ENCODE peak calls at places on chromosomes 1 and 21, in five cellular contexts. P is CD8-positive, alpha-beta T cell; T is PC-3; B is RWPE2; G is SJSA1. F is an unnamed sample.
A peak's percentile ranks its signal among the peaks of the same experiment; 100 is the strongest.

GRCh38 chr21:46021978-46022544 is 40.5 kb downstream of the COL6A1 start:
- DNase-seq in G (no peak), T (no peak), P (no peak), B (no peak), F (no peak)

GRCh38 chr1:2602311-2602835 is 15.8 kb downstream of the PRXL2B start:
- DNase-seq in P (no peak), T (no peak), B (no peak), G (no peak), F (no peak)

GRCh38 chr1:228919919-228920318 is 184.6 kb downstream of the RHOU start:
- DNase-seq in G (no peak), P (no peak), T (no peak), B (no peak), F (no peak)

GRCh38 chr1:6614953-6615785 is 1.6 kb downstream of the PHF13 start:
- DNase-seq in P (peak; percentile 12), G (no peak), B (no peak), T (no peak), F (no peak)

GRCh38 chr1:94543003-94543402 is 1.4 kb upstream of the F3 start:
- DNase-seq in P (no peak), G (peak; percentile 50), T (peak; percentile 75), B (no peak), F (no peak)

GRCh38 chr1:93735722-93736121 is 54.1 kb upstream of the BCAR3 start:
- DNase-seq in P (no peak), G (peak; percentile 91), T (peak; percentile 56), B (no peak), F (peak; percentile 49)

GRCh38 chr1:64679177-64679576 is 65.7 kb upstream of the RAVER2 start:
- DNase-seq in B (no peak), T (no peak), P (no peak), G (no peak), F (no peak)

GRCh38 chr1:169163059-169163458 is 56.6 kb downstream of the ATP1B1 start:
- DNase-seq in G (peak; percentile 20), T (peak; percentile 92), B (no peak), P (no peak), F (peak; percentile 14)

GRCh38 chr21:33695785-33696184 is 53.5 kb downstream of the ITSN1 start:
- DNase-seq in G (no peak), P (no peak), T (no peak), B (no peak), F (no peak)

GRCh38 chr1:94702440-94702810 is 117.7 kb upstream of the SLC44A3 start:
- DNase-seq in P (no peak), G (peak; percentile 80), T (no peak), B (no peak), F (no peak)

GRCh38 chr1:158146739-158147138 is 34.0 kb upstream of the CD1D start:
- DNase-seq in T (no peak), P (no peak), G (no peak), B (peak; percentile 78), F (no peak)

GRCh38 chr1:178540646-178541045 is 27.7 kb downstream of the TEX35 start:
- DNase-seq in T (peak; percentile 55), B (no peak), P (no peak), G (peak; percentile 26), F (peak; percentile 92)

GRCh38 chr1:56584910-56585528 is 5.7 kb upstream of the PLPP3 start:
- DNase-seq in B (no peak), T (peak; percentile 78), P (no peak), G (peak; percentile 57), F (no peak)

GRCh38 chr1:47893412-47893811 is 103.8 kb downstream of the TRABD2B start:
- DNase-seq in T (no peak), G (no peak), B (no peak), P (no peak), F (no peak)

GRCh38 chr21:17925000-17925610 is 105.9 kb upstream of the C21orf91 start:
- DNase-seq in P (peak; percentile 48), G (peak; percentile 31), T (peak; percentile 83), B (no peak), F (peak; percentile 37)

GRCh38 chr1:110554871-110555801 is 36.2 kb upstream of the KCNA10 start:
- DNase-seq in G (peak; percentile 28), B (no peak), T (no peak), P (peak; percentile 65), F (peak; percentile 49)

GRCh38 chr21:25578070-25578961 is 29.0 kb downstream of the MRPL39 start:
- DNase-seq in T (no peak), P (no peak), G (no peak), B (no peak), F (no peak)

GRCh38 chr1:76587213-76587612 is 280.1 kb upstream of the ST6GALNAC5 start:
- DNase-seq in P (no peak), G (no peak), T (no peak), B (no peak), F (no peak)

GRCh38 chr1:63831409-63831808 is 57.6 kb downstream of the ROR1 start:
- DNase-seq in B (no peak), T (no peak), P (no peak), G (no peak), F (no peak)

GRCh38 chr1:17826165-17826488 is 71.0 kb downstream of the ACTL8 start:
- DNase-seq in T (peak; percentile 45), P (no peak), B (no peak), G (peak; percentile 25), F (peak; percentile 39)

GRCh38 chr1:89633103-89633744 is at the start of gene LRRC8C:
- DNase-seq in T (peak; percentile 53), G (peak; percentile 85), P (peak; percentile 59), B (peak; percentile 69), F (peak; percentile 68)

GRCh38 chr1:3886691-3887090 is 13.4 kb downstream of the C1orf174 start:
- DNase-seq in T (no peak), P (no peak), G (no peak), B (no peak), F (no peak)

GRCh38 chr1:246632584-246633168 is 66.4 kb downstream of the CNST start:
- DNase-seq in B (no peak), P (no peak), G (peak; percentile 96), T (no peak), F (no peak)

GRCh38 chr1:228108742-228109072 is 392 bp downstream of the MRPL55 start:
- DNase-seq in B (no peak), P (no peak), G (no peak), T (no peak), F (no peak)

GRCh38 chr1:25529518-25530347 is 13.7 kb upstream of the LDLRAP1 start:
- DNase-seq in P (no peak), T (no peak), G (no peak), B (no peak), F (no peak)

GRCh38 chr1:201436461-201436860 is 14.9 kb upstream of the TNNI1 start:
- DNase-seq in G (no peak), T (peak; percentile 81), P (no peak), B (no peak), F (peak; percentile 35)

GRCh38 chr1:202812176-202813026 is 1.6 kb downstream of the PCAT6 start:
- DNase-seq in T (peak; percentile 44), P (no peak), G (no peak), B (no peak), F (no peak)
- H3K4me3 ChIP-seq in T (peak overlapping the region; percentile 81), P (no peak overlapping the region), G (no peak overlapping the region), B (no peak overlapping the region), F (no peak overlapping the region)

GRCh38 chr1:46686255-46686654 is 14.6 kb downstream of the TEX38 start:
- DNase-seq in T (no peak), P (no peak), G (no peak), B (no peak), F (no peak)
- H3K36me3 ChIP-seq in T (peaks cover 84% of the 10 kb centered on the region), P (peaks cover 59% of the 10 kb centered on the region), G (peaks cover 100% of the 10 kb centered on the region), B (peaks cover 93% of the 10 kb centered on the region), F (peaks cover 86% of the 10 kb centered on the region)

GRCh38 chr1:8020032-8020431 is 6.1 kb downstream of the ERRFI1 start:
- DNase-seq in B (no peak), T (peak; percentile 92), P (no peak), G (peak; percentile 48), F (peak; percentile 37)

GRCh38 chr1:8019229-8019620 is 6.9 kb downstream of the ERRFI1 start:
- DNase-seq in G (no peak), P (no peak), B (no peak), T (no peak), F (no peak)

GRCh38 chr1:8017495-8018310 is 8.4 kb downstream of the ERRFI1 start:
- DNase-seq in G (no peak), T (peak; percentile 64), B (no peak), P (no peak), F (peak; percentile 41)

GRCh38 chr1:8016244-8017241 is 9.6 kb downstream of the ERRFI1 start:
- DNase-seq in G (no peak), B (no peak), P (no peak), T (peak; percentile 37), F (no peak)

GRCh38 chr1:8018492-8019228 is 7.4 kb downstream of the ERRFI1 start:
- DNase-seq in G (no peak), B (no peak), T (peak; percentile 61), P (no peak), F (no peak)
- H3K4me3 ChIP-seq in G (no peak overlapping the region), B (no peak overlapping the region), T (peak overlapping the region; percentile 98), P (no peak overlapping the region), F (no peak overlapping the region)

GRCh38 chr1:236830560-236830959 is 35.5 kb downstream of the MTR start:
- DNase-seq in P (no peak), T (no peak), B (no peak), G (no peak), F (no peak)
- H3K36me3 ChIP-seq in P (peaks cover 54% of the 10 kb centered on the region), T (peaks cover 6% of the 10 kb centered on the region), B (peaks cover 69% of the 10 kb centered on the region), G (peaks cover 72% of the 10 kb centered on the region), F (peaks cover 46% of the 10 kb centered on the region)

DNA sequence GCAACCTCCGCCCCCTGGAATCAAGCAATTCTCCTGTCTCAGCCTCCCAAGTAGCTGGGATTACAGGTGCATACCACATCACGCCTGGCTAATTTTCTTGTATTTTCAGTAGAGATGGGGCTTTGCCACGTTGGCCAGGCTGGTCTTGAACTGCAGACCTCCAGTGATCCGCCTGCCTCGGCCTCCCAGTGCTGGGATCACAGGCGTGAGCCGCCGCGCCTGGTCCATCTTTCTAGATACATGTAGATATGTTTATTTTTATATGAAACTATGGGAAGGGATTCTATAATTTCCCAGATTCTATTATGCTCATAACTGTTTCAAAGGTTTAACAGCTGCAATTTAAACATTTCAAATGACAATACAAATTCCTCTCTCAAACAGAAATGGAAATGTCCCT is 27.1 kb downstream of the CLCC1 start:
- DNase-seq in G (no peak), P (no peak), B (no peak), T (no peak), F (no peak)
- H3K4me3 ChIP-seq in G (no peak overlapping the region), P (no peak overlapping the region), B (no peak overlapping the region), T (no peak overlapping the region), F (no peak overlapping the region)